ENCODE peak calls at places on chromosomes 7 and 10, in four cellular contexts. V is aorta, X is lower lobe of right lung, I is kidney. F is an unnamed sample. For H3K4me1, the result is how much of the 10 kb centered on the place peaks cover.

GRCh38 chr7:116525298-116525912 is 569 bp downstream of the CAV1 start:
- DNase-seq in V (peak), X (peak), I (peak), F (peak)

GRCh38 chr7:979886-980571 is 3.0 kb upstream of the CYP2W1 start:
- DNase-seq in V (no peak), X (no peak), I (peak), F (no peak)

GRCh38 chr7:105876964-105877601 is 684 bp upstream of the ATXN7L1 start:
- DNase-seq in V (no peak), X (peak), I (peak), F (peak)

GRCh38 chr10:88064608-88065383 is 201.4 kb downstream of the PTEN start:
- DNase-seq in V (no peak), X (peak), I (no peak), F (no peak)

GRCh38 chr10:132120200-132120599 is 54.5 kb downstream of the JAKMIP3 start:
- DNase-seq in V (peak), X (peak), I (peak), F (peak)

GRCh38 chr7:415646-416525 is 103.8 kb downstream of the PDGFA start:
- DNase-seq in V (peak), X (peak), I (peak), F (peak)

GRCh38 chr7:140209866-140210609 is 33.3 kb upstream of the KDM7A start:
- DNase-seq in V (no peak), X (peak), I (no peak), F (no peak)

GRCh38 chr7:76296743-76297740 is 5.4 kb upstream of the HSPB1 start:
- DNase-seq in V (no peak), X (peak), I (peak), F (peak)

GRCh38 chr10:84264611-84265141 is 19.8 kb downstream of the RGR start:
- DNase-seq in V (peak), X (peak), I (no peak), F (peak)

GRCh38 chr10:68992721-68993440 is 4.3 kb downstream of the KIFBP start:
- DNase-seq in V (peak), X (no peak), I (no peak), F (no peak)

GRCh38 chr10:34474060-34474376 is 341.1 kb downstream of the PARD3 start:
- DNase-seq in V (no peak), X (no peak), I (no peak), F (no peak)

GRCh38 chr7:105024734-105025133 is 10.7 kb downstream of the KMT2E start:
- DNase-seq in V (no peak), X (no peak), I (no peak), F (no peak)

GRCh38 chr7:23247602-23248335 is 1.2 kb downstream of the GPNMB start:
- DNase-seq in V (peak), X (peak), I (peak), F (peak)

GRCh38 chr7:116954443-116954838 is 1.1 kb downstream of the ST7 start:
- DNase-seq in V (no peak), X (no peak), I (no peak), F (no peak)

GRCh38 chr10:85648279-85648754 is 718.3 kb downstream of the GRID1 start:
- DNase-seq in V (no peak), X (no peak), I (no peak), F (no peak)

GRCh38 chr10:76270464-76270863 is 839.0 kb downstream of the LRMDA start:
- DNase-seq in V (no peak), X (no peak), I (no peak), F (no peak)

GRCh38 chr7:25405736-25406135 is 177.4 kb upstream of the NPVF start:
- DNase-seq in V (no peak), X (no peak), I (no peak), F (no peak)

GRCh38 chr7:135755351-135755753 is 6.7 kb upstream of the FAM180A start:
- DNase-seq in V (no peak), X (no peak), I (no peak), F (no peak)

GRCh38 chr10:102612964-102613275 is 31.4 kb upstream of the TRIM8 start:
- DNase-seq in V (no peak), X (peak), I (peak), F (no peak)

GRCh38 chr10:79019441-79019840 is 49.3 kb upstream of the ZMIZ1 start:
- DNase-seq in V (peak), X (peak), I (peak), F (no peak)

DNA sequence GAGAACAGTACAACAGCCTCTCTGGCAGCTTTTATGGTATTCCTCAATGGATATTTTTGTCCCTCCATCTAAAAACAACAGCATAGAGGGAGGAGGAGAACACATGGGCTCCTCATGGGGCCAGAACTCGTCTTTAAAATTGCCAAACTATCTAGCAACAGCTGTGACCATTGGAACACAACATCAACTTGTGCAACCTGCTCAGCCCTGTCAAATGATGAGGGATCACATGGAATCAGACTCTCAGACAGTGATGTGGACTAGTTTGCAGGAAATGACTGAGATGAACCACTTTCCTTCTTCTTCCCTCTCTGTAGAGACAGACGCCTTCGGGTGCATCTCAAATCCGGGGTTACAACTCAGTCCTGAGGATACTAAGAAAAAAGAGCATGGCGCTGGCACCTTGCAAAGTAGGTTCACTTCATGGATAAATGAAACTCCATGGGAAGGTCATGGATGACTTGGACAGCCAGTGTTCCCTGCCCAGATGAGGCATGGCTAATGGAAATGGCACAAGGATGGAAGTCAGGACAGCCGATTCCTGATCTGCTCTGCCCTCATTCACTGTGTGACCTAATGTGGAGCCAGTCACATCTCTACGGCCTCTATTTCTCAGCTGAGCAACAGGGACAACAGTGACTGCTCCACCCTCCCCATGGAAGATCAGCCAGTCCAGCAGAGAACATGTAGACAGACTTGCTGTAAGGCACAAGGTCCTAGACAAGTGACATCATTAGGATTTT is 24.6 kb upstream of the DGKI start:
- DNase-seq in V (no peak), X (no peak), I (no peak), F (no peak)
- H3K27ac ChIP-seq in V (peak), X (peak), I (no peak), F (no peak)

DNA sequence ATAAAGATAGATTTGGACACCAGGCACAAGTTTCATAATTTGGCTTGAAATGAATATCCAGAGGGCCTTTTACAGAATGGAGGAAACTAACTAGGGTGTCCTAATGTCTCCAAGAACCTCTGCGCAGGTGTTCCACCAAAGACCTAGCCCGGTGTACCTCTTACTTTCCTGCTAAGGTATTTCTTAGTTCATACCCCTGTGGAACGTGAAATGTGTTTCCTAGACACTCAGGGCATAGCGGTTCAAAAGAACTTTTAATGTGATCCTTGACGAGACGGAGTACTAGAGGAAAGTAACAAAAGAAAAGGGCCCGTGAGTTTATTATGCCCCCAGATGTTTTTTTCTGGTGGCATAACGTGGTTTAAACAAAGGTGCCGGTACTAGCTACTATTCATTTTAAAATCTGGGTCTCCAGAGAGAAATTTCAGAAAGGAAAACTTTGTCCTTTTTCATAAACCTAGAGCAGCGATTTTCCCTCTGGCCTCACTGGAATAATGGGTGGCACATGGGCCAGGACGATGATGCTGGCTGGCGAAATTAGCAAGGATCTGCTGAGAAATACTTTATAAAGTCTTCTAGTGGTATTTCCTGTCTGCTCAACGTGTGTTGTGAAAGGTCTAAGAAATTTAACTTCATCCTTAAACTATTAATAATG is 1.4 kb downstream of the APBB1IP start:
- DNase-seq in V (no peak), X (no peak), I (no peak), F (no peak)
- H3K4me1 ChIP-seq in V (under half), X (under half), I (under half), F (under half)

GRCh38 chr10:9003122-9003521 is 948.6 kb downstream of the GATA3 start:
- DNase-seq in V (no peak), X (no peak), I (no peak), F (no peak)
- H3K27ac ChIP-seq in V (no peak), X (no peak), I (no peak), F (no peak)

DNA sequence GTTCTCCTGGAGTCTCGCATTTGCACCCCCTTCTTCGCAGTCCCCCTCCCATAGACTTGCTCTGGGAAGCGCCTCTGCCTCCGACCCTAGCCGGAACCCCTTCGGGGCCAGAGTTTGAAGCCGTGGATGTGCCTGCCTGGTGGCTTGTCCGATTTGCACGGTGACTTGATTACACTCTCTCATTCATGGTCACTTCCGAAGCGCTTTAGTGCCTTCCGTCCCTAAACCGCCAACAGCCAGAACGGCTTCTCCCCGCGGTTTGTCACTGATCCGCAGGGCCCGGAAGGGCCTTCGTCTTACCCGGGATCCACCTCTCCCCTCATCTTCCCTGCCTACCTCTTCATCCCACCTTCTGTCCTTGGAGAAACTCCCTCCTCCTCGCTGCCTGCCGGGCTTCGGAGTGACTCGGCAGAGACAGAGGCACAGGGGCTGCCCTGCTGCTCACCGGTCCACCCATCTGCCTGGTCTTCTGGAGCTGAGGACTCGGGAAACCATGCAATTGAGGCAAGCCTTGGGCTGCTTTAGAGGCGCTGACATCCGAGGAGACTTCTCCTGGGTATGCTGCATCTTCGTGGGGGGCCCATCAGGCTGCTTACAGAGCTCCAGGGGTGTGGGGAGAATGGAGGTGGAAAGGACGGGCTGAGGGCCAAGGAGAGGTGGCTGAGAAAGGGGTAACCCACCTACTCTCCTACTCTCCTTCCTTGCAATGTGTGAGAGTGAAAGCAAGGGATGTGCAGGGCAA is 847 bp upstream of the HOXA11 start:
- DNase-seq in V (peak), X (no peak), I (peak), F (peak)
- H3K4me1 ChIP-seq in V (under half), X (under half), I (under half), F (under half)

DNA sequence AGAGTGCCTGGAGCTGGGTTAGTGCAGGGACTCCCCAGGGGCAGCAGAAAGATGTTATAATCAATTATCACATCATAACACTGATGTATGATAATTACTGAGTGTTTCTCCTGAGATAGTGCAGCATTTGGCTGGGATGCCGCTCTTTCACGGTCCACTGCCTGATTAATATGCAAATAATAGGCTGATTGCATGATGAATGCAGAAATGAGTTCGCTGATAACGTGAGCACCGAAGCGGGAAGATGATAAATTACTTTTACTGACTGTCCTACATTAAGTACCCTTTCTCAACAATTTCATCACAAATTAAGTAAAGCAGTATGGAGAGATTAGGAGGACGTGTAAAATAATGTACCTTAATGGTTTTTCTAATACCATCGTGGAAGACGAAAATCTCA is 71.4 kb upstream of the SH2B2 start:
- DNase-seq in V (no peak), X (no peak), I (no peak), F (no peak)
- H3K27ac ChIP-seq in V (no peak), X (no peak), I (no peak), F (no peak)

GRCh38 chr7:2521952-2522591 is 2.5 kb downstream of the LFNG start:
- DNase-seq in V (no peak), X (peak), I (no peak), F (peak)

GRCh38 chr7:2523461-2523905 is 3.9 kb downstream of the LFNG start:
- DNase-seq in V (no peak), X (peak), I (no peak), F (peak)

GRCh38 chr7:2523941-2524807 is 4.6 kb downstream of the LFNG start:
- DNase-seq in V (peak), X (peak), I (peak), F (peak)

GRCh38 chr7:2521341-2521745 is 1.8 kb downstream of the LFNG start:
- DNase-seq in V (no peak), X (no peak), I (no peak), F (no peak)

DNA sequence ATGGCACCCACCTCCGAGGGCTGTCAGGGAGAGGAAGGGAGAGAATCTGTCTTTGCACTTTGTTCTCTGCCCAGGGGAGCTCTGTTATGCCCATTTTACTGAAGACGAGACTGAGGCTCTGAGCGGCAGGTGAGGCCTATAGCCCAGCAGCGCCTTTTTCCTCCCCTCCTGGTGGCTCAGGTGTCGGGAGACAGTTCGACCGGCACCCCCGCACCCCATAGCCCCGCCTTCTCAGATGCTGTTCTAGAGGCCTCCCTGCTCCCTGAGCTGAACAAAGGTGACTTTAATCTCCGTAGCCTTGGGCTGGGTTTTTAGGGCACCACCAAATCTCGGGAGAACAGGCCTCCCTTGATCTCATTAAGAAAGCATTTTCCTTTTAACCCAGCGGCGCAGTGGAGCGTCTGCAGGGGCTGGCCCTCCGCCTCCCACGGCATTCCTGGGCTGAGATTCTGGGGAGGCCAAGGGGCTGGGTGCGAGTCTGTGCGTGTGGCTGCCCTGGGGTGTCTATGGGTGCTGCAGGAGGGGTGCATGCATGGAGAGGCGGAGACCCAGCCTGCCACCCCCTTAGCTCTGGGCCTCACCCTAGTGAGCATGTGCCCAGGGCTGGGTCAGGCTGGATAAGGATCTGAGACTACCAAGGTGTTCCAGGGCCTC is 3.3 kb downstream of the LFNG start:
- DNase-seq in V (no peak), X (no peak), I (no peak), F (no peak)
- H3K4me1 ChIP-seq in V (under half), X (half or more), I (under half), F (half or more)

GRCh38 chr10:110273474-110273873 is 31.2 kb downstream of the SMNDC1 start:
- DNase-seq in V (peak), X (peak), I (peak), F (peak)
- H3K27ac ChIP-seq in V (peak), X (no peak), I (no peak), F (no peak)

GRCh38 chr10:92124020-92124419 is 166.9 kb downstream of the CPEB3 start:
- DNase-seq in V (no peak), X (no peak), I (no peak), F (no peak)

GRCh38 chr10:92125169-92125543 is 165.7 kb downstream of the CPEB3 start:
- DNase-seq in V (no peak), X (no peak), I (no peak), F (no peak)

GRCh38 chr10:92123031-92123450 is 167.8 kb downstream of the CPEB3 start:
- DNase-seq in V (no peak), X (peak), I (peak), F (peak)

GRCh38 chr10:92124524-92125168 is 166.2 kb downstream of the CPEB3 start:
- DNase-seq in V (no peak), X (no peak), I (no peak), F (peak)

DNA sequence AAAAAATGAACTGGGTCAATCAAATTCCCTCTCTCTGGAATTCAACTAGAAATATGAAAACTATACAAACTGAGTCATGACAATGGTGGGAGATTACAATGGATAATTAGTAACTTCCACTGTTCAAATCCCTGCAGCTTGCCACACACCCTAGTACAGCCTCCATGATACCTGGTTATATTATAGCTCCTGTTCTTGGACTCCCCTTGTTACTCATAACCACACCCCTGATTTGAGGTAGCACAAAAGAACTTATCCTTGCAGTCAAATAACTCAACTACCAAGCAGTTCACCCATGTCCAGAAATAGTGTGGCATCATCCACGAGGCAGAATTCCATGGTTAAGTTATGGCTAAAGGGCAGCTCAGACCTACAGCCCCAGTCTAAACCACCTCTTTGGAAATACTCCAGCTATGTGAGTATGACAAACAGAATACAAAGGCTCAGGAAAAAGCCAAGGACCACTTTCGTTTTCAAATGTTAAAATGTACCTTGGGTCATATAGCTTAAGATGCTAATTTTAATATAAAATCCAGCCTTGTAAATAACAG is 164.7 kb downstream of the CPEB3 start:
- DNase-seq in V (no peak), X (no peak), I (no peak), F (no peak)
- H3K4me1 ChIP-seq in V (under half), X (under half), I (under half), F (under half)